ENCODE peak calls at places on chromosomes 16 and 17, in ten cellular contexts. A is bronchial epithelial cell, R is transverse colon, J is A549, L is endothelial cell, N is B cell, H is dorsolateral prefrontal cortex, G is fibroblast of pulmonary artery, K is neural crest cell, F is progenitor cell of endocrine pancreas. M is an unnamed sample.

GRCh38 chr17:11580677-11581076 is 17.6 kb upstream of the DNAH9 start:
- DNase-seq in H (no peak), J (no peak), G (no peak), L (no peak), A (no peak), R (no peak), F (no peak), N (no peak), K (no peak), M (no peak)

GRCh38 chr16:84357191-84357651 is 11.1 kb upstream of the ATP2C2 start:
- DNase-seq in H (no peak), J (no peak), K (no peak), F (no peak), L (no peak), R (no peak), A (peak), G (no peak), N (no peak), M (no peak)

GRCh38 chr17:6162216-6162615 is 92.0 kb downstream of the WSCD1 start:
- DNase-seq in F (no peak), L (no peak), H (no peak), K (no peak), J (no peak), R (no peak), G (no peak), A (no peak), N (no peak), M (no peak)

GRCh38 chr17:17081304-17081940 is 39.2 kb downstream of the MPRIP start:
- DNase-seq in N (no peak), J (no peak), A (no peak), R (no peak), G (no peak), H (no peak), L (no peak), F (no peak), K (no peak), M (no peak)

GRCh38 chr16:64475627-64476351 is 646.1 kb downstream of the CDH11 start:
- DNase-seq in L (no peak), H (no peak), N (no peak), R (no peak), F (no peak), G (peak), A (no peak), K (no peak), J (no peak), M (peak)

GRCh38 chr16:27326251-27326650 is 12.5 kb downstream of the IL4R start:
- DNase-seq in G (no peak), K (no peak), R (no peak), N (no peak), A (no peak), L (no peak), H (no peak), J (no peak), F (no peak), M (no peak)

GRCh38 chr17:15171433-15172047 is 93.6 kb downstream of the PMP22 start:
- DNase-seq in G (peak), H (peak), F (peak), K (peak), L (peak), R (peak), J (peak), N (no peak), A (peak), M (peak)

GRCh38 chr16:27892879-27893278 is 170.6 kb downstream of the GSG1L start:
- DNase-seq in R (no peak), K (no peak), L (no peak), N (no peak), A (no peak), G (no peak), F (no peak), J (no peak), H (no peak), M (no peak)

GRCh38 chr16:75621170-75621477 is 2.0 kb downstream of the ADAT1 start:
- DNase-seq in K (no peak), L (no peak), F (no peak), H (no peak), R (no peak), A (peak), J (peak), N (no peak), G (peak), M (peak)

GRCh38 chr17:17661834-17662233 is 19.4 kb upstream of the RAI1 start:
- DNase-seq in K (no peak), G (no peak), J (no peak), N (no peak), H (no peak), F (no peak), A (no peak), L (no peak), R (no peak), M (no peak)

GRCh38 chr17:83189013-83189672 is 109.7 kb downstream of the METRNL start:
- DNase-seq in H (no peak), L (no peak), N (no peak), J (no peak), R (no peak), A (no peak), G (no peak), F (no peak), K (no peak), M (no peak)

GRCh38 chr17:36602030-36602737 is 801 bp downstream of the MRM1 start:
- DNase-seq in R (peak), G (no peak), N (no peak), F (no peak), L (no peak), H (no peak), A (no peak), J (no peak), K (no peak), M (peak)

GRCh38 chr17:71849783-71850768 is 270.7 kb upstream of the SOX9 start:
- DNase-seq in G (no peak), K (no peak), R (no peak), F (no peak), H (no peak), J (no peak), L (no peak), N (no peak), A (peak), M (no peak)

GRCh38 chr16:71230122-71230845 is at the start of gene HYDIN:
- DNase-seq in K (peak), L (peak), F (peak), J (peak), R (peak), A (peak), N (no peak), G (peak), H (peak), M (peak)

GRCh38 chr16:70496513-70496912 is 26.8 kb downstream of the COG4 start:
- DNase-seq in K (no peak), N (no peak), A (no peak), H (no peak), R (no peak), L (no peak), G (no peak), J (no peak), F (no peak), M (no peak)

GRCh38 chr17:71202449-71202848 is 918.4 kb upstream of the SOX9 start:
- DNase-seq in G (no peak), F (no peak), H (no peak), J (no peak), R (no peak), K (no peak), A (peak), L (no peak), N (no peak), M (no peak)

GRCh38 chr16:56233795-56234566 is 42.7 kb downstream of the GNAO1 start:
- DNase-seq in F (no peak), R (no peak), K (no peak), G (no peak), A (no peak), L (no peak), J (no peak), N (no peak), H (no peak), M (no peak)

GRCh38 chr17:82338858-82339633 is 5.5 kb upstream of the SECTM1 start:
- DNase-seq in H (no peak), R (peak), K (no peak), G (peak), F (no peak), L (no peak), A (peak), N (no peak), J (peak), M (peak)

GRCh38 chr16:30352488-30353401 is 2.4 kb downstream of the CD2BP2 start:
- DNase-seq in G (no peak), H (no peak), R (peak), J (no peak), L (no peak), N (no peak), F (no peak), A (no peak), K (no peak), M (no peak)
- TF ChIP-seq CTCF in G (peak), H (peak), R (no peak), J (no peak), L (peak), N (no peak), F (peak), A (no peak), K (peak), M (peak)

GRCh38 chr16:15523092-15523541 is 88.7 kb downstream of the BMERB1 start:
- DNase-seq in J (no peak), K (no peak), A (no peak), G (no peak), N (no peak), H (peak), R (peak), F (no peak), L (no peak), M (no peak)
- TF ChIP-seq CTCF in J (peak), K (no peak), A (peak), G (no peak), N (no peak), H (peak), R (no peak), F (no peak), L (no peak), M (no peak)

GRCh38 chr16:17564856-17565255 is 94.1 kb upstream of the XYLT1 start:
- DNase-seq in H (no peak), K (no peak), F (no peak), L (no peak), A (no peak), N (no peak), G (no peak), R (no peak), J (no peak), M (no peak)
- TF ChIP-seq CTCF in H (no peak), K (no peak), F (no peak), L (no peak), A (no peak), N (no peak), G (no peak), R (no peak), J (no peak), M (no peak)

GRCh38 chr17:28720247-28720996 is 637 bp downstream of the RPL23A start:
- DNase-seq in J (no peak), K (no peak), G (no peak), N (no peak), H (no peak), F (no peak), A (no peak), R (no peak), L (no peak), M (no peak)
- TF ChIP-seq CTCF in J (no peak), K (peak), G (no peak), N (no peak), H (no peak), F (peak), A (peak), R (no peak), L (peak), M (no peak)

DNA sequence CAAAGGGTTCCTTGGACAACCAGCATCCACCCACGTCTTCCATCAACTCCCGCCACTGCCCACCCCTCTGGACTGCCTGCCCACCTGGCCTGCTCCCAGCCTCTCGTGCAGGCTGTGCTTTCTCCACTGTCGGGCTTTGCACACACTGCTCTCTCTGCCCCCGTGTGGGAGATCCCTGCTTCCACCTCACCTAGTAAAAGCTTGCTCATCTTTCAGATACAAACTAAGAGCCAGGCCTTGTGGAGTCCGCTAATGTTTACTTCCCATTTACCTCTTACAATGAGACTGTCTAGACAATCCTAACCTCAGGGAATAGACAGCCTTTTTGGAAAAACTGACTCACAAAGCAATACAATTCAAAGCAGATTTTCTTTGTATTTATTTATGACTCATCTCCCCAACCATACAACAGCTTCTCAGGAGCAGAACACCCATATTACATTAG is 67.6 kb downstream of the USP31 start:
- DNase-seq in F (no peak), N (no peak), G (peak), H (no peak), J (peak), K (no peak), A (peak), R (no peak), L (no peak), M (peak)
- TF ChIP-seq CTCF in F (no peak), N (no peak), G (no peak), H (no peak), J (peak), K (no peak), A (no peak), R (no peak), L (no peak), M (no peak)

GRCh38 chr17:60231234-60231633 is 81.5 kb downstream of the CA4 start:
- DNase-seq in N (no peak), R (no peak), L (no peak), H (no peak), G (peak), A (peak), K (no peak), F (no peak), J (peak), M (peak)
- TF ChIP-seq CTCF in N (no peak), R (peak), L (no peak), H (peak), G (peak), A (peak), K (peak), F (peak), J (peak), M (peak)

DNA sequence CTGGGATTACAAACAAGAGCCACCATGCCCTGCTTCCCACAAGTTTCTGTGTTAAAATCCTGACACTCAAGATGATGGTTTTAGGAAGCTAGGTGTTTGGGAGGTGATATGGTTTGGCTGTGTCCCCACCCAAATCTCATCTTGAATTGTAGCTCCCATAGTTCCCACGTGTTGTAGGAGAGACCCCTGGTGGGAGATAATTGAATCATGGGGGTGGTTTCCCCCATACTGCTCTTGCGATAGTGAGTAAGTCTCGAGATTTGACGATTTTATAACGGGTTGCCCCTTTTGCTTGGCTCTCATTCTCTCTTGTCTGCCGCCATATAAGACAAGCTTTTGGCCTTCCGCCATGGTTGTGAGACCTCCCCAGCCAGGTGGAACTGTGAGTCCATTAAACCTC is 17.2 kb upstream of the SMG1 start:
- DNase-seq in G (no peak), A (no peak), R (no peak), N (no peak), K (no peak), J (no peak), H (no peak), L (no peak), F (no peak), M (no peak)
- TF ChIP-seq CTCF in G (no peak), A (no peak), R (no peak), N (no peak), K (no peak), J (no peak), H (no peak), L (no peak), F (no peak), M (no peak)

GRCh38 chr16:88005148-88005547 is 53.9 kb downstream of the BANP start:
- DNase-seq in A (no peak), L (peak), N (peak), G (no peak), K (no peak), H (no peak), R (no peak), F (no peak), J (no peak), M (peak)
- TF ChIP-seq CTCF in A (no peak), L (peak), N (peak), G (peak), K (peak), H (no peak), R (no peak), F (peak), J (peak), M (peak)